ENCODE peak calls at places on chromosomes 13 and 19, in six cellular contexts. One of them, this sample, is unnamed.

GRCh38 chr13:112467236-112467635 is 91.1 kb downstream of the SPACA7 start:
- DNase-seq in uterus: no peak
- DNase-seq in right atrium auricular region: no peak
- DNase-seq in cardiac fibroblast: no peak
- DNase-seq in dorsolateral prefrontal cortex: no peak
- DNase-seq in breast epithelium: no peak
- DNase-seq in this sample: no peak

GRCh38 chr13:27110056-27110746 is 61.4 kb downstream of the USP12 start:
- DNase-seq in uterus: no peak
- DNase-seq in right atrium auricular region: no peak
- DNase-seq in cardiac fibroblast: no peak
- DNase-seq in dorsolateral prefrontal cortex: no peak
- DNase-seq in breast epithelium: no peak
- DNase-seq in this sample: no peak

GRCh38 chr19:3982701-3983541 is 2.3 kb downstream of the EEF2 start:
- DNase-seq in uterus: no peak
- DNase-seq in right atrium auricular region: no peak
- DNase-seq in cardiac fibroblast: no peak
- DNase-seq in dorsolateral prefrontal cortex: no peak
- DNase-seq in breast epithelium: peak; percentile 41
- DNase-seq in this sample: peak; percentile 42

GRCh38 chr13:20106751-20107150 is 54.1 kb downstream of the GJA3 start:
- DNase-seq in uterus: no peak
- DNase-seq in right atrium auricular region: no peak
- DNase-seq in cardiac fibroblast: no peak
- DNase-seq in dorsolateral prefrontal cortex: no peak
- DNase-seq in breast epithelium: no peak
- DNase-seq in this sample: no peak

GRCh38 chr13:107457686-107458085 is 757.6 kb downstream of the LIG4 start:
- DNase-seq in uterus: no peak
- DNase-seq in right atrium auricular region: no peak
- DNase-seq in cardiac fibroblast: no peak
- DNase-seq in dorsolateral prefrontal cortex: no peak
- DNase-seq in breast epithelium: no peak
- DNase-seq in this sample: no peak

GRCh38 chr19:862529-863304 is 3.3 kb downstream of the CFD start:
- DNase-seq in uterus: peak; percentile 62
- DNase-seq in right atrium auricular region: no peak
- DNase-seq in cardiac fibroblast: peak; percentile 55
- DNase-seq in dorsolateral prefrontal cortex: no peak
- DNase-seq in breast epithelium: peak; percentile 67
- DNase-seq in this sample: peak; percentile 35

GRCh38 chr13:85316501-85316900 is 482.7 kb downstream of the SLITRK6 start:
- DNase-seq in uterus: no peak
- DNase-seq in right atrium auricular region: no peak
- DNase-seq in cardiac fibroblast: peak; percentile 31
- DNase-seq in dorsolateral prefrontal cortex: no peak
- DNase-seq in breast epithelium: no peak
- DNase-seq in this sample: peak; percentile 47

GRCh38 chr19:31140717-31141116 is 208.5 kb downstream of the TSHZ3 start:
- DNase-seq in uterus: no peak
- DNase-seq in right atrium auricular region: no peak
- DNase-seq in cardiac fibroblast: peak; percentile 36
- DNase-seq in dorsolateral prefrontal cortex: no peak
- DNase-seq in breast epithelium: no peak
- DNase-seq in this sample: peak; percentile 58

GRCh38 chr13:102317593-102317992 is 84.3 kb downstream of the FGF14 start:
- DNase-seq in uterus: peak; percentile 94
- DNase-seq in right atrium auricular region: peak; percentile 90
- DNase-seq in cardiac fibroblast: peak; percentile 81
- DNase-seq in dorsolateral prefrontal cortex: no peak
- DNase-seq in breast epithelium: peak; percentile 35
- DNase-seq in this sample: peak; percentile 38

GRCh38 chr13:60617863-60618733 is 221.1 kb downstream of the TDRD3 start:
- DNase-seq in uterus: no peak
- DNase-seq in right atrium auricular region: no peak
- DNase-seq in cardiac fibroblast: peak; percentile 56
- DNase-seq in dorsolateral prefrontal cortex: no peak
- DNase-seq in breast epithelium: no peak
- DNase-seq in this sample: peak; percentile 58

GRCh38 chr19:57438925-57439324 is 3.8 kb downstream of the ZNF749 start:
- DNase-seq in uterus: no peak
- DNase-seq in right atrium auricular region: no peak
- DNase-seq in cardiac fibroblast: no peak
- DNase-seq in dorsolateral prefrontal cortex: no peak
- DNase-seq in breast epithelium: no peak
- DNase-seq in this sample: no peak

GRCh38 chr19:32651729-32652140 is 23.2 kb downstream of the ANKRD27 start:
- DNase-seq in uterus: no peak
- DNase-seq in right atrium auricular region: no peak
- DNase-seq in cardiac fibroblast: peak; percentile 42
- DNase-seq in dorsolateral prefrontal cortex: no peak
- DNase-seq in breast epithelium: no peak
- DNase-seq in this sample: no peak

GRCh38 chr19:18533058-18533457 is 10.3 kb downstream of the FKBP8 start:
- DNase-seq in uterus: no peak
- DNase-seq in right atrium auricular region: no peak
- DNase-seq in cardiac fibroblast: no peak
- DNase-seq in dorsolateral prefrontal cortex: no peak
- DNase-seq in breast epithelium: no peak
- DNase-seq in this sample: no peak

GRCh38 chr19:36489139-36489919 is at the start of gene ZNF566:
- DNase-seq in uterus: peak; percentile 87
- DNase-seq in right atrium auricular region: peak; percentile 91
- DNase-seq in cardiac fibroblast: peak; percentile 98
- DNase-seq in dorsolateral prefrontal cortex: peak; percentile 90
- DNase-seq in breast epithelium: peak; percentile 89
- DNase-seq in this sample: peak; percentile 98

GRCh38 chr13:24644051-24644450 is 36.2 kb upstream of the ATP12A start:
- DNase-seq in uterus: no peak
- DNase-seq in right atrium auricular region: no peak
- DNase-seq in cardiac fibroblast: peak; percentile 57
- DNase-seq in dorsolateral prefrontal cortex: no peak
- DNase-seq in breast epithelium: no peak
- DNase-seq in this sample: peak; percentile 38

GRCh38 chr13:35293579-35293978 is 182.9 kb downstream of the MAB21L1 start:
- DNase-seq in uterus: no peak
- DNase-seq in right atrium auricular region: no peak
- DNase-seq in cardiac fibroblast: no peak
- DNase-seq in dorsolateral prefrontal cortex: no peak
- DNase-seq in breast epithelium: no peak
- DNase-seq in this sample: no peak

GRCh38 chr19:34990578-34991192 is 9.4 kb upstream of the GRAMD1A start:
- DNase-seq in uterus: no peak
- DNase-seq in right atrium auricular region: no peak
- DNase-seq in cardiac fibroblast: no peak
- DNase-seq in dorsolateral prefrontal cortex: no peak
- DNase-seq in breast epithelium: no peak
- DNase-seq in this sample: no peak

GRCh38 chr19:10388957-10389356 is 8.6 kb upstream of the TYK2 start:
- DNase-seq in uterus: peak; percentile 86
- DNase-seq in right atrium auricular region: peak; percentile 96
- DNase-seq in cardiac fibroblast: peak; percentile 85
- DNase-seq in dorsolateral prefrontal cortex: peak; percentile 76
- DNase-seq in breast epithelium: peak; percentile 79
- DNase-seq in this sample: peak; percentile 87

GRCh38 chr19:38730731-38731589 is 13.3 kb downstream of the CAPN12 start:
- DNase-seq in uterus: peak; percentile 19
- DNase-seq in right atrium auricular region: no peak
- DNase-seq in cardiac fibroblast: no peak
- DNase-seq in dorsolateral prefrontal cortex: peak; percentile 41
- DNase-seq in breast epithelium: peak; percentile 27
- DNase-seq in this sample: no peak

GRCh38 chr13:22061371-22061805 is 390.5 kb downstream of the FGF9 start:
- DNase-seq in uterus: no peak
- DNase-seq in right atrium auricular region: no peak
- DNase-seq in cardiac fibroblast: no peak
- DNase-seq in dorsolateral prefrontal cortex: no peak
- DNase-seq in breast epithelium: no peak
- DNase-seq in this sample: no peak

GRCh38 chr19:8097198-8097597 is 44.6 kb downstream of the CCL25 start:
- DNase-seq in uterus: no peak
- DNase-seq in right atrium auricular region: no peak
- DNase-seq in cardiac fibroblast: no peak
- DNase-seq in dorsolateral prefrontal cortex: no peak
- DNase-seq in breast epithelium: no peak
- DNase-seq in this sample: no peak

GRCh38 chr13:41939403-41939802 is 21.5 kb downstream of the VWA8 start:
- DNase-seq in uterus: no peak
- DNase-seq in right atrium auricular region: no peak
- DNase-seq in cardiac fibroblast: no peak
- DNase-seq in dorsolateral prefrontal cortex: no peak
- DNase-seq in breast epithelium: no peak
- DNase-seq in this sample: no peak

GRCh38 chr19:30358319-30358718 is 13.9 kb upstream of the ZNF536 start:
- DNase-seq in uterus: no peak
- DNase-seq in right atrium auricular region: no peak
- DNase-seq in cardiac fibroblast: no peak
- DNase-seq in dorsolateral prefrontal cortex: no peak
- DNase-seq in breast epithelium: no peak
- DNase-seq in this sample: no peak

GRCh38 chr13:59750860-59751259 is 412.9 kb downstream of the DIAPH3 start:
- DNase-seq in uterus: no peak
- DNase-seq in right atrium auricular region: no peak
- DNase-seq in cardiac fibroblast: peak; percentile 79
- DNase-seq in dorsolateral prefrontal cortex: peak; percentile 71
- DNase-seq in breast epithelium: no peak
- DNase-seq in this sample: peak; percentile 67

GRCh38 chr19:4534836-4535658 is at the start of gene PLIN5:
- DNase-seq in uterus: peak; percentile 55
- DNase-seq in right atrium auricular region: peak; percentile 66
- DNase-seq in cardiac fibroblast: peak; percentile 76
- DNase-seq in dorsolateral prefrontal cortex: peak; percentile 65
- DNase-seq in breast epithelium: peak; percentile 51
- DNase-seq in this sample: peak; percentile 68

GRCh38 chr13:106570354-106570822 is 2.5 kb upstream of the ARGLU1 start:
- DNase-seq in uterus: peak; percentile 73
- DNase-seq in right atrium auricular region: peak; percentile 71
- DNase-seq in cardiac fibroblast: peak; percentile 92
- DNase-seq in dorsolateral prefrontal cortex: no peak
- DNase-seq in breast epithelium: peak; percentile 88
- DNase-seq in this sample: peak; percentile 76

GRCh38 chr19:15280048-15280725 is 47.9 kb upstream of the EPHX3 start:
- DNase-seq in uterus: no peak
- DNase-seq in right atrium auricular region: peak; percentile 77
- DNase-seq in cardiac fibroblast: peak; percentile 34
- DNase-seq in dorsolateral prefrontal cortex: no peak
- DNase-seq in breast epithelium: no peak
- DNase-seq in this sample: no peak

GRCh38 chr19:310141-310651 is 19.0 kb upstream of the PLPP2 start:
- DNase-seq in uterus: no peak
- DNase-seq in right atrium auricular region: no peak
- DNase-seq in cardiac fibroblast: peak; percentile 34
- DNase-seq in dorsolateral prefrontal cortex: peak; percentile 40
- DNase-seq in breast epithelium: no peak
- DNase-seq in this sample: no peak

GRCh38 chr13:73967397-73968165 is 166.6 kb downstream of the KLF12 start:
- DNase-seq in uterus: no peak
- DNase-seq in right atrium auricular region: no peak
- DNase-seq in cardiac fibroblast: no peak
- DNase-seq in dorsolateral prefrontal cortex: no peak
- DNase-seq in breast epithelium: no peak
- DNase-seq in this sample: no peak
- H3K4me3 ChIP-seq in uterus: no peak overlapping the region
- H3K4me3 ChIP-seq in right atrium auricular region: no peak overlapping the region
- H3K4me3 ChIP-seq in cardiac fibroblast: no peak overlapping the region
- H3K4me3 ChIP-seq in dorsolateral prefrontal cortex: no peak overlapping the region
- H3K4me3 ChIP-seq in breast epithelium: no peak overlapping the region
- H3K4me3 ChIP-seq in this sample: no peak overlapping the region

GRCh38 chr19:41691268-41691970 is 3.3 kb upstream of the CEACAM7 start:
- DNase-seq in uterus: no peak
- DNase-seq in right atrium auricular region: peak; percentile 9
- DNase-seq in cardiac fibroblast: peak; percentile 11
- DNase-seq in dorsolateral prefrontal cortex: no peak
- DNase-seq in breast epithelium: no peak
- DNase-seq in this sample: peak; percentile 14
- TF ChIP-seq CTCF in uterus: no peak
- TF ChIP-seq CTCF in right atrium auricular region: no peak
- TF ChIP-seq CTCF in cardiac fibroblast: peak; percentile 68
- TF ChIP-seq CTCF in dorsolateral prefrontal cortex: peak; percentile 49
- TF ChIP-seq CTCF in breast epithelium: no peak
- TF ChIP-seq CTCF in this sample: peak; percentile 68

DNA sequence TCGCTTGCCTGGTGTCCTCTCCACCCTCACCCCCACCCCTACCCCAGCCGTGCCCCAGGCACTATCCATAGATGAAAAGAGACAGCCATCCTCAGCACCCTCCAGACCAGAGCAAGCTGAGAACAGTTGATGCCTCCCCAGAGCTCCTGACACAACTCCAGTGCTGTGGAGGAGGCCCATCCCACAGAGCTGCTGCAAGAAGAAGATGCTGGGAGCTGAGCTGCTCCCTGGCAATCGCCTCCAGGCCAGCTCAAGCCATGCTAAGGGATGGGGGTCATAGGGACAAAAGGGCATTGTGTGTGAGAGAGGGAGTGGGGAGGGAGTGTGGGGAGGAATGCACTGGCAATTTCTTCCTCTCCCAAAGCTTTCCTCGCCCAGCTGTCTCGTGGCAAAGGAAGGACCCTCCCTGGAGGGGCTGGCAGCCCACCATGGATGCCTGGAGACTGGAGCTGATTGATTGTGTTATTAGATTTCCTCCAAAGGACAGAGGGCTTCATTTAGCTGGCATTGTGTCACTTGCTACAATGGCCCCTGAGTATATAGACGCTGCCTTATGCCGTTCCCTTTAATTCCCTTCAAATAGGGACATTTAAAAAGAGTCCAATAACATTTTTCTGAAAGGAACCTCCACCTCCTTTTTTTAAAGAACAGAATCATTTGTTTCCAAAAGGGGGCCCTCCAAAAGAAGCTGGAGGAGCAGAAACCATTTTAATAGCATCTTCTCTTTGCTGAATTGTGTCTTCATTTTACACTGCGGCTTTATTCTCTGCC is 476.4 kb downstream of the FOXO1 start:
- DNase-seq in uterus: peak; percentile 25
- DNase-seq in right atrium auricular region: no peak
- DNase-seq in cardiac fibroblast: peak; percentile 50
- DNase-seq in dorsolateral prefrontal cortex: peak; percentile 88
- DNase-seq in breast epithelium: no peak
- DNase-seq in this sample: no peak
- H3K4me3 ChIP-seq in uterus: no peak overlapping the region
- H3K4me3 ChIP-seq in right atrium auricular region: no peak overlapping the region
- H3K4me3 ChIP-seq in cardiac fibroblast: no peak overlapping the region
- H3K4me3 ChIP-seq in dorsolateral prefrontal cortex: no peak overlapping the region
- H3K4me3 ChIP-seq in breast epithelium: no peak overlapping the region
- H3K4me3 ChIP-seq in this sample: no peak overlapping the region

GRCh38 chr13:51894239-51894638 is 32.5 kb downstream of the CCDC70 start:
- DNase-seq in uterus: no peak
- DNase-seq in right atrium auricular region: no peak
- DNase-seq in cardiac fibroblast: no peak
- DNase-seq in dorsolateral prefrontal cortex: no peak
- DNase-seq in breast epithelium: no peak
- DNase-seq in this sample: no peak

GRCh38 chr13:51900471-51900870 is 38.7 kb downstream of the CCDC70 start:
- DNase-seq in uterus: no peak
- DNase-seq in right atrium auricular region: no peak
- DNase-seq in cardiac fibroblast: no peak
- DNase-seq in dorsolateral prefrontal cortex: no peak
- DNase-seq in breast epithelium: no peak
- DNase-seq in this sample: no peak

GRCh38 chr13:51892657-51893056 is 30.9 kb downstream of the CCDC70 start:
- DNase-seq in uterus: no peak
- DNase-seq in right atrium auricular region: no peak
- DNase-seq in cardiac fibroblast: no peak
- DNase-seq in dorsolateral prefrontal cortex: no peak
- DNase-seq in breast epithelium: no peak
- DNase-seq in this sample: no peak

GRCh38 chr13:51895906-51896888 is 34.4 kb downstream of the CCDC70 start:
- DNase-seq in uterus: no peak
- DNase-seq in right atrium auricular region: no peak
- DNase-seq in cardiac fibroblast: peak; percentile 78
- DNase-seq in dorsolateral prefrontal cortex: no peak
- DNase-seq in breast epithelium: no peak
- DNase-seq in this sample: peak; percentile 77
- TF ChIP-seq CTCF in uterus: peak; percentile 34
- TF ChIP-seq CTCF in right atrium auricular region: peak; percentile 34
- TF ChIP-seq CTCF in cardiac fibroblast: peak; percentile 89
- TF ChIP-seq CTCF in dorsolateral prefrontal cortex: peak; percentile 75
- TF ChIP-seq CTCF in breast epithelium: peak; percentile 42
- TF ChIP-seq CTCF in this sample: peak; percentile 92